ENCODE peak calls at places on chromosomes 12 and 14, in eight cellular contexts. E is heart right ventricle, L is HFF-Myc, K is occipital lobe, V is upper lobe of left lung, O is cardiac muscle cell, Z is sigmoid colon, Q is GM06990. N is an unnamed sample.

GRCh38 chr12:94596596-94596995 is 53.8 kb downstream of the TMCC3 start:
- DNase-seq in Z (no peak), L (no peak), O (no peak), K (no peak), Q (no peak), V (no peak), E (no peak), N (no peak)

GRCh38 chr14:22878271-22879246 is 4.5 kb upstream of the REM2 start:
- DNase-seq in O (no peak), Z (no peak), L (no peak), K (no peak), V (no peak), Q (no peak), E (no peak), N (no peak)

GRCh38 chr14:69937367-69937777 is 58.2 kb downstream of the SMOC1 start:
- DNase-seq in L (no peak), K (no peak), Q (no peak), V (no peak), Z (no peak), O (no peak), E (no peak), N (no peak)

GRCh38 chr12:101666017-101666728 is 31.3 kb upstream of the CHPT1 start:
- DNase-seq in E (no peak), L (no peak), Z (no peak), K (no peak), Q (no peak), V (no peak), O (no peak), N (no peak)

GRCh38 chr14:77206261-77206824 is 24.7 kb downstream of the TMEM63C start:
- DNase-seq in E (no peak), K (no peak), Z (no peak), O (no peak), Q (no peak), V (no peak), L (no peak), N (no peak)

GRCh38 chr12:56574210-56574609 is 52.6 kb downstream of the RBMS2 start:
- DNase-seq in E (no peak), O (peak), L (no peak), V (no peak), Q (no peak), K (no peak), Z (no peak), N (no peak)

GRCh38 chr12:56271031-56271430 is 4.3 kb downstream of the COQ10A start:
- DNase-seq in Q (no peak), L (no peak), E (peak), Z (no peak), K (no peak), V (no peak), O (peak), N (no peak)

GRCh38 chr14:101732128-101732527 is 29.4 kb upstream of the PPP2R5C start:
- DNase-seq in O (peak), V (no peak), Z (no peak), Q (no peak), L (no peak), E (no peak), K (no peak), N (no peak)

GRCh38 chr12:109720152-109720855 is 6.7 kb downstream of the FAM222A start:
- DNase-seq in V (peak), K (peak), Z (no peak), Q (no peak), O (no peak), L (no peak), E (peak), N (peak)

GRCh38 chr12:120115692-120116442 is 686 bp downstream of the RAB35 start:
- DNase-seq in V (no peak), K (no peak), Z (no peak), E (no peak), O (peak), Q (peak), L (no peak), N (no peak)

GRCh38 chr12:90940872-90941499 is 14.0 kb downstream of the CCER1 start:
- DNase-seq in E (no peak), Q (no peak), O (peak), Z (no peak), K (no peak), V (no peak), L (no peak), N (no peak)

GRCh38 chr14:44846232-44846824 is 115.4 kb downstream of the KLHL28 start:
- DNase-seq in E (no peak), Z (no peak), Q (no peak), V (no peak), K (no peak), O (peak), L (peak), N (no peak)

GRCh38 chr12:31518680-31519227 is 72.2 kb downstream of the DENND5B start:
- DNase-seq in V (no peak), L (peak), K (peak), Z (no peak), O (peak), Q (no peak), E (peak), N (no peak)

GRCh38 chr12:52971701-52972329 is 22.9 kb downstream of the KRT18 start:
- DNase-seq in E (no peak), L (no peak), O (peak), Q (no peak), Z (no peak), K (no peak), V (no peak), N (no peak)

GRCh38 chr14:59306775-59307174 is 118.3 kb downstream of the DAAM1 start:
- DNase-seq in O (peak), L (no peak), E (no peak), V (no peak), K (no peak), Z (no peak), Q (no peak), N (no peak)

GRCh38 chr12:108792361-108793292 is 61.3 kb upstream of the CORO1C start:
- DNase-seq in L (no peak), Q (no peak), O (no peak), K (no peak), V (no peak), E (no peak), Z (peak), N (no peak)

GRCh38 chr14:34324363-34324795 is 137.7 kb downstream of the SPTSSA start:
- DNase-seq in E (peak), L (no peak), Z (no peak), O (peak), V (no peak), K (no peak), Q (no peak), N (no peak)

GRCh38 chr12:53781218-53781801 is 29.5 kb upstream of the CISTR start:
- DNase-seq in L (no peak), K (no peak), E (no peak), V (no peak), Z (no peak), Q (no peak), O (no peak), N (no peak)

GRCh38 chr12:7439579-7440505 is 4.1 kb downstream of the CD163L1 start:
- DNase-seq in Q (no peak), L (no peak), Z (no peak), E (peak), K (no peak), V (peak), O (peak), N (peak)

GRCh38 chr12:102601621-102602020 is 121.3 kb upstream of the IGF1 start:
- DNase-seq in V (no peak), E (no peak), O (no peak), L (no peak), Q (no peak), Z (no peak), K (no peak), N (no peak)

GRCh38 chr12:47417146-47417545 is 288.7 kb downstream of the RPAP3 start:
- DNase-seq in K (no peak), O (no peak), Q (no peak), L (no peak), Z (no peak), V (no peak), E (no peak), N (no peak)

GRCh38 chr12:111091036-111091435 is 170.7 kb upstream of the MYL2 start:
- DNase-seq in Z (no peak), Q (no peak), K (no peak), E (no peak), O (no peak), V (no peak), L (no peak), N (no peak)

GRCh38 chr12:21776242-21776641 is 1.7 kb upstream of the KCNJ8 start:
- DNase-seq in E (peak), Q (no peak), V (no peak), L (no peak), Z (no peak), K (no peak), O (no peak), N (peak)

GRCh38 chr12:100566887-100567637 is 6.4 kb upstream of the GAS2L3 start:
- DNase-seq in V (no peak), K (no peak), O (peak), Q (peak), L (no peak), E (peak), Z (no peak), N (no peak)

GRCh38 chr12:10722502-10722904 is 620 bp downstream of the YBX3 start:
- DNase-seq in L (no peak), V (peak), Q (peak), O (peak), Z (peak), K (no peak), E (peak), N (peak)

GRCh38 chr14:76293221-76293620 is 82.7 kb upstream of the ESRRB start:
- DNase-seq in E (no peak), Z (no peak), O (no peak), L (no peak), Q (no peak), K (no peak), V (no peak), N (no peak)

GRCh38 chr12:79435742-79436141 is 255.0 kb downstream of the PAWR start:
- DNase-seq in Z (no peak), E (no peak), O (no peak), V (no peak), Q (no peak), K (no peak), L (no peak), N (no peak)

GRCh38 chr14:95535226-95536021 is 574 bp downstream of the GLRX5 start:
- DNase-seq in O (no peak), Q (peak), Z (no peak), L (no peak), V (no peak), K (no peak), E (no peak), N (no peak)

GRCh38 chr12:12877789-12878455 is 13.4 kb upstream of the GPRC5A start:
- DNase-seq in O (no peak), K (no peak), V (no peak), E (no peak), Z (no peak), Q (no peak), L (no peak), N (no peak)